ENCODE peak calls at places on chromosomes 13 and 19, in six cellular contexts. I, O, B, A, Y and H are unnamed samples. For H3K27me3, the result is how much of the 10 kb centered on the place peaks cover.

GRCh38 chr13:50989476-50989875 is 79.9 kb downstream of the RNASEH2B start:
- DNase-seq in I (no peak), O (peak), B (peak), A (no peak), Y (no peak), H (no peak)

GRCh38 chr13:78601124-78601885 is 2.0 kb downstream of the POU4F1 start:
- DNase-seq in I (no peak), O (no peak), B (no peak), A (no peak), Y (no peak), H (peak)

GRCh38 chr19:52648336-52648990 is 10.3 kb upstream of the ZNF83 start:
- DNase-seq in I (no peak), O (no peak), B (no peak), A (no peak), Y (no peak), H (no peak)

GRCh38 chr13:78298657-78299056 is 304.7 kb downstream of the POU4F1 start:
- DNase-seq in I (no peak), O (no peak), B (no peak), A (no peak), Y (no peak), H (no peak)

GRCh38 chr13:110396913-110397379 is 89.9 kb downstream of the COL4A2 start:
- DNase-seq in I (peak), O (peak), B (no peak), A (peak), Y (peak), H (peak)

GRCh38 chr13:72726721-72727416 is 560 bp downstream of the MZT1 start:
- DNase-seq in I (no peak), O (peak), B (peak), A (peak), Y (peak), H (peak)

GRCh38 chr19:3210347-3211017 is 14.0 kb upstream of the CELF5 start:
- DNase-seq in I (no peak), O (peak), B (peak), A (peak), Y (peak), H (peak)

GRCh38 chr13:99916366-99917103 is 55.0 kb downstream of the ZIC5 start:
- DNase-seq in I (no peak), O (no peak), B (peak), A (no peak), Y (peak), H (no peak)

GRCh38 chr19:57512845-57513244 is 13.1 kb downstream of the ZNF773 start:
- DNase-seq in I (no peak), O (no peak), B (no peak), A (no peak), Y (no peak), H (no peak)

GRCh38 chr19:29277107-29277506 is 64.2 kb upstream of the UQCRFS1 start:
- DNase-seq in I (no peak), O (no peak), B (no peak), A (no peak), Y (peak), H (peak)

GRCh38 chr13:95403349-95404140 is 102.3 kb upstream of the ABCC4 start:
- DNase-seq in I (no peak), O (peak), B (no peak), A (no peak), Y (no peak), H (no peak)

GRCh38 chr13:114309806-114310410 is 4.4 kb upstream of the CHAMP1 start:
- DNase-seq in I (no peak), O (no peak), B (no peak), A (no peak), Y (no peak), H (no peak)

GRCh38 chr19:50215820-50216219 is 12.4 kb downstream of the MYH14 start:
- DNase-seq in I (no peak), O (no peak), B (no peak), A (no peak), Y (no peak), H (no peak)

GRCh38 chr19:1648926-1649541 is 3.4 kb downstream of the TCF3 start:
- DNase-seq in I (no peak), O (no peak), B (no peak), A (no peak), Y (no peak), H (peak)

GRCh38 chr13:31096624-31097302 is 64.9 kb downstream of the HSPH1 start:
- DNase-seq in I (no peak), O (no peak), B (no peak), A (peak), Y (no peak), H (no peak)

GRCh38 chr19:17347361-17347760 is 10.0 kb downstream of the GTPBP3 start:
- DNase-seq in I (no peak), O (peak), B (no peak), A (no peak), Y (no peak), H (no peak)

GRCh38 chr13:77337159-77337558 is 10.3 kb upstream of the MYCBP2 start:
- DNase-seq in I (no peak), O (no peak), B (no peak), A (no peak), Y (no peak), H (no peak)

GRCh38 chr13:24066405-24067292 is 93.9 kb upstream of the SPATA13 start:
- DNase-seq in I (no peak), O (no peak), B (no peak), A (no peak), Y (no peak), H (no peak)

GRCh38 chr19:54523403-54523802 is 20.8 kb downstream of the LAIR2 start:
- DNase-seq in I (no peak), O (no peak), B (no peak), A (no peak), Y (no peak), H (no peak)

GRCh38 chr13:19059016-19059780 is 122.4 kb downstream of the TUBA3C start:
- DNase-seq in I (no peak), O (no peak), B (no peak), A (no peak), Y (no peak), H (no peak)

GRCh38 chr19:1987197-1988187 is 28.0 kb downstream of the BTBD2 start:
- DNase-seq in I (no peak), O (no peak), B (no peak), A (no peak), Y (no peak), H (no peak)

DNA sequence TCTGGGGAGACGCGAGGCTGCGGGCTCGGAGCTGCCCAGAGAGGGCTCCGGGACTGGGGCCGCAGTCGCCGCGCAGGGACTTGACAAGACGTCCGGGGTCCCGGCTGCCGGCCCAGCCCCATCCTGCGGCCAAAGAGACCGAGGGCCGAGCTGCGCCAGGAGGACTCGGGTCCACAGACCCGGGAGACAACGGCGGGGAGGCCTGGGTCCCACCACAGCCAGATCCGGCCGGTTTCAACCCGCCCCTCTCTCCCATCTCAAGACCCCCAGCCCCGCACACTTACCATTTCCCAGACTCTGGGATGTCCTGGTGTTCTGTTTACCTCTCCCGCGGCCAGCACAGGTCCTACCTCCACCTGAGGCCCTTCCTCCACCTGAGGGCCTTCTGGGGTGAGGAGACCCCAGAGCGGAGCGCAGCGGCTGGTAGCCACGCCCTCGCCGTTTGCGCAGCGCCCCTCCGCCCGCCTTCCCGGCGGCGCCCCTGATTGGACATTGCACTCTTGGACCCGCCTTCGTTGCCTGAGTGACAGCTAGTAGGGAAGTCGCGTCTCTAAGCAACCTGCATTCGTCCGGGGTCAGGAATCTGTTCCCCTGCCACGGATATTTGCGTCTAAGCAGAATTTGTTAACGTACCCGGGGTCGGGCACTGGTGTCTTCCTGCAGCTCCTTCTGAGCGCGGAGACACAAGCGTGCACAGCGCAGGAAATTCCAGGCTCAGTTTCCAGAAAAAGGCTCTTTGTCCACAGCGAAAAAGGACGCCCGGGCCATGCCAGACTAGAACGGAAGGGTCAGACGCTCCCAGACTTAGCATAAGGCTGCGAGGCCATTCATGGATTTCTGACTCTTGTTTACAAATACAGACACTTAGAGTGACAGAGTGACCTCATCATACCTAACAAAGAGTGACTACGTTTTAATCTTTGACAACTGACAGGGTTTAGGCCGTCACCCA is at the start of gene ZNF709:
- DNase-seq in I (peak), O (peak), B (peak), A (peak), Y (peak), H (peak)
- TF ChIP-seq POLR2A in I (no peak), O (peak), B (no peak), A (no peak), Y (peak), H (no peak)

GRCh38 chr19:38458991-38459390 is 25.5 kb downstream of the RYR1 start:
- DNase-seq in I (no peak), O (no peak), B (no peak), A (no peak), Y (no peak), H (no peak)

GRCh38 chr19:38453596-38453995 is 20.1 kb downstream of the RYR1 start:
- DNase-seq in I (no peak), O (no peak), B (no peak), A (no peak), Y (no peak), H (no peak)

GRCh38 chr19:38457202-38457601 is 23.7 kb downstream of the RYR1 start:
- DNase-seq in I (no peak), O (no peak), B (no peak), A (no peak), Y (no peak), H (no peak)

GRCh38 chr19:38455031-38455430 is 21.5 kb downstream of the RYR1 start:
- DNase-seq in I (no peak), O (no peak), B (no peak), A (no peak), Y (no peak), H (no peak)

GRCh38 chr19:38457690-38458405 is 24.4 kb downstream of the RYR1 start:
- DNase-seq in I (no peak), O (no peak), B (no peak), A (no peak), Y (no peak), H (no peak)
- H3K27me3 ChIP-seq in I (under half), O (under half), B (under half), A (under half), Y (under half), H (under half)

DNA sequence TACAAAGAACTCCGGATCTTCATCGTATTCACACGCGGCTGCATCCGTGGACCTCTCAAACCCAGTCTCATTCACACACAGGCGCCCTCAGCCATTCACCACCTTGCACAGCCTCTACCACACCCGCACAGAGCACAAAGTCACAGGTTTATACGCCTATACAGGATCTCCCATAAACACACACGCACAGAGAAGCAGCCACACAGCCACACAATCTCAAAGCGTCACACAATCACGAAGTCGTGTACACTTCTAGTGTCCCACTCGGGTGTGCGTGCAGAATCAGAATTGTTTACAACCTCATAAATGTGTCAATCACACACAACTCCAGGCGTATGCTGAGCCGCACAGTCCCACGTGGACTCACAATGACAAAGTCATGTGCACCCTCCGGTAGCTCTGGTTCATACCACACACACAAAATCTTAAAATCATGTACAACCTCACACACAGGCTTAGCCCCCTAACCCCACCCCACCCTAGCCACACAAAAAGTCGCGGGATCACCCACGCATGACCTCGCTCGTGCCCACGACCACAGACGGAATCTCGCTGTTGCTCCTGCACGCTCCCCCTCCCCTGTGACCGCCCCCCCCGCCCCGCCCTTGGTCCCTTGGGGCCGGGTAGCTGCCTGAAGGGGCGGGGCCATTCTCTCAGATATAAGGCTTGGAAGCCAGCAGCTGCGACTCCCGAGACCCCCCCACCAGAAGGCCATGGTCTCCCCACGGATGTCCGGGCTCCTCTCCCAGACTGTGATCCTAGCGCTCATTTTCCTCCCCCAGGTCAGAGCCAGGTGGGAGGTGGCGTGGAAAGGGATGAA is at the start of gene DLL3:
- DNase-seq in I (no peak), O (no peak), B (peak), A (no peak), Y (no peak), H (no peak)
- H3K4me3 ChIP-seq in I (peak), O (no peak), B (peak), A (peak), Y (no peak), H (peak)

GRCh38 chr19:46839752-46840151 is 10.9 kb downstream of the AP2S1 start:
- DNase-seq in I (no peak), O (no peak), B (peak), A (peak), Y (no peak), H (peak)

GRCh38 chr19:46841458-46842083 is 9.1 kb downstream of the AP2S1 start:
- DNase-seq in I (no peak), O (no peak), B (peak), A (peak), Y (no peak), H (no peak)

GRCh38 chr19:46834984-46835383 is 15.7 kb downstream of the AP2S1 start:
- DNase-seq in I (no peak), O (no peak), B (no peak), A (no peak), Y (no peak), H (no peak)

GRCh38 chr19:46840157-46840942 is 10.3 kb downstream of the AP2S1 start:
- DNase-seq in I (no peak), O (peak), B (peak), A (peak), Y (peak), H (no peak)

GRCh38 chr19:46838160-46838559 is 12.5 kb downstream of the AP2S1 start:
- DNase-seq in I (no peak), O (no peak), B (peak), A (no peak), Y (no peak), H (no peak)
- TF ChIP-seq POLR2A in I (no peak), O (no peak), B (no peak), A (no peak), Y (no peak), H (no peak)